ENCODE peak calls at places on chromosomes 4 and X, in five cellular contexts. C, I, N, G and A are unnamed samples.

GRCh38 chr4:19532120-19532848 is 719.4 kb upstream of the SLIT2 start:
- DNase-seq in C (no peak), I (no peak), N (no peak), G (no peak), A (no peak)

GRCh38 chrX:41692162-41692749 is 3.5 kb downstream of the GPR34 start:
- DNase-seq in C (no peak), I (no peak), N (peak), G (no peak), A (no peak)

GRCh38 chr4:168923526-168924194 is 86.4 kb downstream of the CBR4 start:
- DNase-seq in C (peak), I (peak), N (peak), G (no peak), A (peak)

GRCh38 chr4:101356928-101357327 is 9.6 kb upstream of the PPP3CA start:
- DNase-seq in C (no peak), I (peak), N (peak), G (no peak), A (peak)

GRCh38 chr4:8351931-8352367 is 82.4 kb downstream of the HTRA3 start:
- DNase-seq in C (no peak), I (no peak), N (peak), G (no peak), A (peak)

GRCh38 chr4:177479063-177479462 is 36.8 kb upstream of the AGA start:
- DNase-seq in C (no peak), I (no peak), N (no peak), G (no peak), A (no peak)

GRCh38 chrX:150363561-150364346 is 637 bp downstream of the MAMLD1 start:
- DNase-seq in C (peak), I (peak), N (no peak), G (no peak), A (peak)

GRCh38 chrX:134774190-134775048 is 116.1 kb upstream of the PLAC1 start:
- DNase-seq in C (no peak), I (no peak), N (no peak), G (no peak), A (no peak)

GRCh38 chrX:9677098-9677739 is 88.4 kb downstream of the GPR143 start:
- DNase-seq in C (peak), I (no peak), N (no peak), G (no peak), A (no peak)

GRCh38 chrX:97230948-97231347 is 347.2 kb downstream of the RPA4 start:
- DNase-seq in C (no peak), I (no peak), N (no peak), G (no peak), A (no peak)

GRCh38 chr4:14301993-14302392 is 674.5 kb upstream of the BOD1L1 start:
- DNase-seq in C (no peak), I (no peak), N (no peak), G (no peak), A (no peak)

GRCh38 chr4:140330311-140330900 is 43.0 kb upstream of the SCOC start:
- DNase-seq in C (no peak), I (no peak), N (peak), G (no peak), A (no peak)

GRCh38 chrX:45771114-45771513 is 570.4 kb upstream of the DIPK2B start:
- DNase-seq in C (no peak), I (no peak), N (peak), G (no peak), A (no peak)

GRCh38 chr4:174377613-174378012 is 93.9 kb downstream of the CEP44 start:
- DNase-seq in C (no peak), I (no peak), N (no peak), G (no peak), A (no peak)

GRCh38 chrX:154411322-154411980 is at the start of gene TAFAZZIN:
- DNase-seq in C (peak), I (peak), N (no peak), G (peak), A (peak)

GRCh38 chr4:98318521-98318920 is 57.3 kb downstream of the RAP1GDS1 start:
- DNase-seq in C (no peak), I (no peak), N (no peak), G (no peak), A (no peak)

GRCh38 chr4:26372525-26373172 is 51.8 kb downstream of the RBPJ start:
- DNase-seq in C (peak), I (no peak), N (peak), G (peak), A (no peak)

GRCh38 chr4:81152839-81153713 is 61.9 kb downstream of the PRKG2 start:
- DNase-seq in C (no peak), I (no peak), N (no peak), G (no peak), A (no peak)

GRCh38 chrX:12446342-12447075 is 308.2 kb downstream of the FRMPD4 start:
- DNase-seq in C (no peak), I (no peak), N (no peak), G (no peak), A (no peak)

GRCh38 chrX:56745019-56745418 is 16.0 kb downstream of the NBDY start:
- DNase-seq in C (no peak), I (no peak), N (peak), G (no peak), A (no peak)

GRCh38 chr4:40482985-40483647 is 146.5 kb downstream of the RBM47 start:
- DNase-seq in C (no peak), I (peak), N (no peak), G (no peak), A (peak)